ENCODE peak calls at places on chromosomes 13 and 19, in four cellular contexts. E is sigmoid colon, R is HFFc6, F is B cell. T is an unnamed sample.

GRCh38 chr13:40876020-40876738 is 86.8 kb downstream of the SLC25A15 start:
- DNase-seq in E (no peak), R (no peak), F (no peak), T (no peak)

GRCh38 chr13:23375007-23375971 is 58.2 kb downstream of the SACS start:
- DNase-seq in E (peak), R (peak), F (peak), T (peak)

GRCh38 chr13:31105856-31106255 is 55.8 kb downstream of the HSPH1 start:
- DNase-seq in E (no peak), R (no peak), F (no peak), T (no peak)

GRCh38 chr13:25752957-25753540 is 298.8 kb downstream of the SHISA2 start:
- DNase-seq in E (no peak), R (no peak), F (no peak), T (no peak)

GRCh38 chr19:2202366-2202765 is 33.8 kb downstream of the PLEKHJ1 start:
- DNase-seq in E (no peak), R (no peak), F (no peak), T (no peak)

GRCh38 chr13:114007566-114007965 is 33.7 kb upstream of the C13orf46 start:
- DNase-seq in E (peak), R (no peak), F (no peak), T (no peak)

GRCh38 chr13:24998433-24998832 is 97.5 kb upstream of the PABPC3 start:
- DNase-seq in E (no peak), R (no peak), F (no peak), T (no peak)

GRCh38 chr19:49689133-49690072 is at the start of gene ADM5:
- DNase-seq in E (no peak), R (no peak), F (peak), T (no peak)

GRCh38 chr13:35840991-35841604 is 290.1 kb downstream of the DCLK1 start:
- DNase-seq in E (no peak), R (no peak), F (no peak), T (no peak)

GRCh38 chr13:40665061-40665753 is 1.2 kb downstream of the FOXO1 start:
- DNase-seq in E (no peak), R (no peak), F (peak), T (no peak)

GRCh38 chr13:59424661-59425060 is 739.1 kb downstream of the DIAPH3 start:
- DNase-seq in E (no peak), R (peak), F (no peak), T (no peak)

GRCh38 chr13:48853381-48854102 is 122.2 kb upstream of the FNDC3A start:
- DNase-seq in E (no peak), R (no peak), F (no peak), T (no peak)

GRCh38 chr13:49620170-49620621 is 8.1 kb upstream of the ARL11 start:
- DNase-seq in E (no peak), R (no peak), F (peak), T (no peak)

GRCh38 chr19:38004505-38005223 is 97.7 kb downstream of the SIPA1L3 start:
- DNase-seq in E (peak), R (peak), F (peak), T (peak)

GRCh38 chr19:16631465-16631864 is 3.5 kb upstream of the MED26 start:
- DNase-seq in E (no peak), R (no peak), F (no peak), T (no peak)

GRCh38 chr13:75368167-75368566 is 113.8 kb downstream of the TBC1D4 start:
- DNase-seq in E (no peak), R (peak), F (no peak), T (peak)

GRCh38 chr13:41496420-41497234 is 39.3 kb downstream of the RGCC start:
- DNase-seq in E (no peak), R (peak), F (no peak), T (peak)

GRCh38 chr13:74288361-74288911 is 154.2 kb upstream of the KLF12 start:
- DNase-seq in E (peak), R (no peak), F (peak), T (no peak)

GRCh38 chr19:22515435-22515834 is 93.3 kb upstream of the ZNF98 start:
- DNase-seq in E (no peak), R (no peak), F (no peak), T (no peak)

GRCh38 chr13:40306817-40307216 is 359.6 kb downstream of the FOXO1 start:
- DNase-seq in E (no peak), R (no peak), F (no peak), T (no peak)

GRCh38 chr19:19113040-19113541 is 25.2 kb downstream of the TMEM161A start:
- DNase-seq in E (no peak), R (peak), F (no peak), T (peak)

GRCh38 chr19:19111967-19112580 is 26.2 kb downstream of the TMEM161A start:
- DNase-seq in E (no peak), R (no peak), F (no peak), T (no peak)

GRCh38 chr19:19120308-19121156 is 17.7 kb downstream of the TMEM161A start:
- DNase-seq in E (peak), R (no peak), F (no peak), T (no peak)

GRCh38 chr19:19119325-19120237 is 18.7 kb downstream of the TMEM161A start:
- DNase-seq in E (no peak), R (no peak), F (no peak), T (no peak)

GRCh38 chr19:19115954-19116353 is 22.3 kb downstream of the TMEM161A start:
- DNase-seq in E (no peak), R (no peak), F (peak), T (no peak)
- TF ChIP-seq CTCF in E (no peak), R (peak), F (peak), T (peak)

DNA sequence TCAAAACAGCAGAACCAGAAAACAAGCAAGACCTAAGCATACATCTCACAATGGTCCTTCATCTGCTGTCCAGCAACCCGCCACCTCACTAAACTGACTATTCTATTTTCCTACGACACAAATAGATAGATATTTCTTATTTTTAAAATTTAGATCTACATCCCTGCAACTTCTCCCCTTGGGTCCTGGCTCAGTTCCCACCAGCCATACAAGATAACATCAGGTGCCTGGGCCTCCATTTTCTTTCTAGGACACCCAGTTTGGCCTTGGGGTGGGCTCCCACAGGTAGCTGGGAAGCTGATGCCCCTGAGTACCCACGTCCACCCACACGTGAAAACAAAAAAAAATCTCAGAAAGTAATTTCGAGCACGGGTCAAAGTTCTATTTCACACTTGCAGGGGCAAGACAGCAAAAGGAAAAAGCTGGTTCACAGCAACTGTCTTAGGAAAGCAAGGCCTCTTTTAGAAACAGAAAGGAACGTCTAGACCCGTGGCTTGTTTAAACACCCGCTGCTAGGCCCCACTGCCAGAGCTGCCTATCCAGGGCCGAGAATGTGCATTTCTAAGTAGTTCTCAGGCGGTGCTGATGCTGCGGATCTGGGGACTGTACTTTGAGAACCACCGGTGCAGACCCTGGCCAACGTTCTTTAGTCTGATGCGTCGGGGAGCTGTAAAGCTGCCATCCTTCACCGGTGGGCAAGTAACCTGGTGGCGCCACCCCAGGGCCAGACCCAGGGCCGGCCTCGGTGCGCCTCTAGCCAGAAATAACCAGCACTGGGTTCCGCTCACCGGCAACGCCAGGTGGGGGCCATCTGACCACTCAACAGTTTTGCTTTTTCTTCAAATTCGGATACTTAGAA is 47.3 kb downstream of the TGDS start:
- DNase-seq in E (peak), R (no peak), F (no peak), T (no peak)
- TF ChIP-seq CTCF in E (no peak), R (peak), F (peak), T (peak)

DNA sequence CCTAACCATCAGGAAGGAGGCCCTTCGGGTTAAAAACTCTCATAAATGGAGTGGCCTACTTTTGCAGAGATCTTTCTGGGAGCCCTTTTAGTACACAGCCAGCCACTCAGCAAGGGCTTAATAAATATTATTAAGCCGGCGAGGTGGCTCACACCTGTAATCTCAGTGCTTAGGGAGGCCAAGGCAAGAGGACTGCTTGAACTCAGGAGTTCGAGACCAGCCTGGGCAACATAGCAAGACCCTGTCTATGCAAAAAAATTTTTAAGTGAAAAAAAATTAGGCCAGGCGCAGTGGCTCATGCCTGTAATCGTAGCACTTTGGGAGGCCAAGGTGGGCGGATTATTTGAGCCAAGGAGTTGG is 810 bp upstream of the KANK2 start:
- DNase-seq in E (no peak), R (no peak), F (no peak), T (no peak)
- TF ChIP-seq CTCF in E (no peak), R (no peak), F (no peak), T (no peak)

DNA sequence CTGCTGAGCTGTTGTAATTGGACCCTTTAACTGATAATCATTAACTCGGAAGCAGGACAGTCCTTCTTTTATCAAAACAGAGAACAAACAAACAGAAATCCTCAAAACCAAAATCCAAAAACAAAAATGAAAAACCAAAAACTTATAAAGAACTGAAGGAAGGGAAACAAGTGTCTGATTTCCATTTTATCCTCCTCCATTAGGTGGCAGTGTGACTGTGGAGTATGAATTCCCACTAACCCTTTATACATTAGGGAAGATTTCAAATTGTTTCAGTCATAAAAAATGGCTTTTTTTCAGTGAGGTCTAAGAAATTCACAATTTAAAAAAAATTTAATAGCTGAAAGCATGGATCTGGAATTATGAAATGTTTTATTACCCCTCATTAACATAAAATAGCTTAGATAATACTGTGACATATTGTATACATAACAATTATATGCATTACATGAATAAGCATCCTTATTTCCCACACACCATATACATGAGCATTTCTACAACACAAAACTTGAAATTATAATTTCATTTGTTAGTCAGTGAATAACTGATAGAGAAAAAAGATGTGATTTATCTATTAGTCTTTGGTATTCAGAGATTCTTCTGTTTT is 1074.3 kb upstream of the PCDH9 start:
- DNase-seq in E (no peak), R (no peak), F (peak), T (no peak)
- TF ChIP-seq CTCF in E (no peak), R (peak), F (peak), T (no peak)

GRCh38 chr19:53509845-53510244 is 28.1 kb upstream of the ZNF331 start:
- DNase-seq in E (no peak), R (no peak), F (no peak), T (no peak)
- TF ChIP-seq CTCF in E (no peak), R (no peak), F (no peak), T (no peak)